ENCODE peak calls at places on chromosomes 3 and 15, in four cellular contexts. E is K562, K is endothelial cell of umbilical vein, S is keratinocyte. P is an unnamed sample. For H3K9me1, the result is how much of the 10 kb centered on the place peaks cover.

GRCh38 chr3:147410518-147411234 is 1.5 kb downstream of the ZIC1 start:
- DNase-seq in E (no peak), S (no peak), K (no peak), P (peak)

GRCh38 chr15:70902105-70902504 is 9.5 kb downstream of the LRRC49 start:
- DNase-seq in E (no peak), S (peak), K (peak), P (peak)

GRCh38 chr3:52452570-52453221 is 1.1 kb downstream of the TNNC1 start:
- DNase-seq in S (no peak), K (no peak), E (no peak), P (no peak)

GRCh38 chr3:39263576-39263975 is 16.3 kb downstream of the CX3CR1 start:
- DNase-seq in E (no peak), K (no peak), S (no peak), P (no peak)

GRCh38 chr3:126179825-126180476 is 435 bp downstream of the ALDH1L1 start:
- DNase-seq in K (no peak), E (no peak), S (no peak), P (no peak)

GRCh38 chr3:168341965-168342719 is 246.4 kb upstream of the GOLIM4 start:
- DNase-seq in S (no peak), E (no peak), K (no peak), P (peak)

GRCh38 chr3:76664816-76665215 is 375.1 kb upstream of the ROBO2 start:
- DNase-seq in K (no peak), S (no peak), E (no peak), P (peak)

GRCh38 chr3:190585771-190586630 is 72.1 kb downstream of the IL1RAP start:
- DNase-seq in E (no peak), S (peak), K (peak), P (peak)

GRCh38 chr3:185330644-185331043 is 32.3 kb upstream of the MAP3K13 start:
- DNase-seq in K (no peak), E (no peak), S (no peak), P (no peak)

GRCh38 chr3:149395107-149396089 is 17.9 kb upstream of the TM4SF1 start:
- DNase-seq in E (no peak), K (peak), S (no peak), P (peak)

GRCh38 chr15:90071220-90071807 is 31.0 kb downstream of the IDH2 start:
- DNase-seq in S (no peak), K (peak), E (peak), P (peak)

GRCh38 chr15:66566963-66567531 is 1.2 kb upstream of the LCTL start:
- DNase-seq in S (no peak), K (peak), E (peak), P (peak)

GRCh38 chr3:27666277-27666676 is 55.8 kb downstream of the EOMES start:
- DNase-seq in S (no peak), K (no peak), E (no peak), P (no peak)

GRCh38 chr3:106120334-106120733 is 251.5 kb upstream of the CBLB start:
- DNase-seq in K (peak), E (no peak), S (no peak), P (peak)

GRCh38 chr3:194632983-194633348 is 253 bp downstream of the TMEM44 start:
- DNase-seq in E (peak), S (no peak), K (peak), P (no peak)

GRCh38 chr15:49044761-49045571 is 1.3 kb downstream of the SECISBP2L start:
- DNase-seq in S (no peak), K (peak), E (no peak), P (peak)

GRCh38 chr3:125110016-125110875 is 54.4 kb upstream of the HEG1 start:
- DNase-seq in S (peak), K (no peak), E (no peak), P (peak)

GRCh38 chr3:125109541-125109925 is 53.7 kb upstream of the HEG1 start:
- DNase-seq in K (no peak), E (no peak), S (no peak), P (no peak)

GRCh38 chr3:125108833-125109540 is 53.2 kb upstream of the HEG1 start:
- DNase-seq in S (no peak), K (no peak), E (no peak), P (no peak)

GRCh38 chr3:125107384-125107783 is 51.6 kb upstream of the HEG1 start:
- DNase-seq in K (no peak), E (no peak), S (peak), P (no peak)

GRCh38 chr3:125107861-125108567 is 52.2 kb upstream of the HEG1 start:
- DNase-seq in K (peak), E (no peak), S (peak), P (peak)
- H3K27ac ChIP-seq in K (no peak), E (no peak), S (peak), P (peak)

GRCh38 chr15:76190070-76190564 is 121.2 kb downstream of the ETFA start:
- DNase-seq in E (no peak), K (no peak), S (no peak), P (no peak)
- H3K9me1 ChIP-seq in E (under half), K (under half), S (under half), P (under half)

DNA sequence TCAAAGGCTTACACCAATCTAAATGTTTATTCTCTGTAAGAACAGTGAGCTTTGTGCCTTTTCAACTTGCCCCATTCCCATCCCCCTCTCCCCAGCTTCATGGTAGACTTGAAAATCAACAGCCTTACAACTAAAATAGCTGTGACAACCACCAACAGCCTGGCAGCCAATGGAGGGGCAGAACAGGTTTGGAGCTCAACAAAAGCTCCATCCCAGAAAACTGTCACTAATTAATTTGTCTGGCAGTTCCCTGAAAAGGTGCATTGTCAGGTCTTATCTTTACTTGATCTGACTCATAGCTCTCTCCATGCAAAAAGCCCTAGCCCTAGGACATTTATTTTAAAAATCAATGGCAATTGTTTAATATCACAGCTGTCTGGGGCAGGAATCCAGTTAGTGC is 22.6 kb downstream of the MTHFS start:
- DNase-seq in S (no peak), K (no peak), E (no peak), P (no peak)
- H3K27ac ChIP-seq in S (no peak), K (no peak), E (no peak), P (no peak)

GRCh38 chr3:157406376-157406775 is 30.3 kb upstream of the PTX3 start:
- DNase-seq in K (peak), E (no peak), S (no peak), P (no peak)

GRCh38 chr3:157405457-157405856 is 31.2 kb upstream of the PTX3 start:
- DNase-seq in E (no peak), S (no peak), K (no peak), P (peak)

GRCh38 chr3:157408499-157409149 is 28.0 kb upstream of the PTX3 start:
- DNase-seq in S (no peak), K (no peak), E (no peak), P (no peak)

GRCh38 chr3:157410945-157411344 is 25.7 kb upstream of the PTX3 start:
- DNase-seq in K (no peak), E (no peak), S (no peak), P (no peak)

GRCh38 chr3:157407769-157408168 is 28.9 kb upstream of the PTX3 start:
- DNase-seq in K (no peak), S (no peak), E (no peak), P (peak)
- H3K9me1 ChIP-seq in K (under half), S (under half), E (under half), P (under half)

GRCh38 chr15:62868507-62868906 is 174.0 kb upstream of the TPM1 start:
- DNase-seq in S (no peak), K (no peak), E (no peak), P (no peak)

GRCh38 chr15:62870216-62870615 is 172.3 kb upstream of the TPM1 start:
- DNase-seq in K (no peak), E (no peak), S (no peak), P (no peak)

GRCh38 chr15:62866366-62866765 is 176.2 kb upstream of the TPM1 start:
- DNase-seq in K (no peak), S (no peak), E (no peak), P (no peak)

GRCh38 chr15:62873203-62873602 is 169.3 kb upstream of the TPM1 start:
- DNase-seq in E (no peak), S (no peak), K (no peak), P (peak)

GRCh38 chr15:62869116-62869515 is 173.4 kb upstream of the TPM1 start:
- DNase-seq in K (no peak), E (no peak), S (no peak), P (no peak)
- H3K27ac ChIP-seq in K (no peak), E (no peak), S (no peak), P (no peak)

GRCh38 chr3:13483988-13484695 is 4.0 kb downstream of the HDAC11 start:
- DNase-seq in K (no peak), S (no peak), E (no peak), P (no peak)
- H3K9me1 ChIP-seq in K (under half), S (under half), E (under half), P (under half)

DNA sequence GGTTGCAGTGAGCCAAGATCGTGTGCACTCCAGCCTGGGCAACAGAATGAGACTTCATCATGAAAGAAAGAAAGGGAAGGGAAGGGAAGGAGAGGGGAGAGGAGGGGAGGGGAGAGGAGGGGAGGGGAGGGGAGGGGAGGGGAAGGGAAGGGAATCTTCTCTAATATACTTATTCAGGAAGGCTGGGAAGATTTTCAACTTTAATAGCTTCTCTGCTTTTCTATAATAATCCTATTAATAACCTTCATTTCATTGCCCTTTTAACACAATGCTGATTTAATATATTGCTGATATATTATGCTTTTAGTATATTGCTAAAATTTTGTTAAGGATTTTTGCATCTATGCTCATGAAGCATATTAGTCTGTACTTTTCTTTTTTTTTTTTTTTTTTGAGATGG is 23.4 kb upstream of the RNF7 start:
- DNase-seq in S (no peak), K (no peak), E (no peak), P (no peak)
- H3K27ac ChIP-seq in S (no peak), K (no peak), E (no peak), P (no peak)

GRCh38 chr3:11759996-11760395 is 86.7 kb downstream of the TAMM41 start:
- DNase-seq in S (no peak), K (no peak), E (no peak), P (no peak)
- H3K9me1 ChIP-seq in S (under half), K (under half), E (under half), P (under half)

P was measured in IMR-90.